ENCODE peak calls at places on chromosome 12, in seven cellular contexts. M, P, C, G, F, S and I are unnamed samples.

GRCh38 chr12:47980172-47980571 is 16.8 kb downstream of the TMEM106C start:
- DNase-seq in M (no peak), P (no peak), C (no peak), G (no peak), F (no peak), S (no peak), I (no peak)

GRCh38 chr12:16555630-16556029 is 50.3 kb downstream of the LMO3 start:
- DNase-seq in M (peak; percentile 0), P (no peak), C (no peak), G (no peak), F (no peak), S (no peak), I (peak; percentile 21)

GRCh38 chr12:27359578-27360340 is 27.1 kb downstream of the BMAL2 start:
- DNase-seq in M (no peak), P (no peak), C (no peak), G (no peak), F (no peak), S (no peak), I (no peak)

GRCh38 chr12:80041691-80042090 is 57.6 kb upstream of the OTOGL start:
- DNase-seq in M (no peak), P (no peak), C (no peak), G (no peak), F (no peak), S (no peak), I (no peak)

GRCh38 chr12:20011200-20011599 is 357.1 kb upstream of the PDE3A start:
- DNase-seq in M (no peak), P (peak; percentile 44), C (no peak), G (no peak), F (no peak), S (no peak), I (no peak)

GRCh38 chr12:128449146-128449894 is 182.3 kb downstream of the TMEM132C start:
- DNase-seq in M (no peak), P (peak; percentile 48), C (no peak), G (no peak), F (no peak), S (peak; percentile 100), I (no peak)

GRCh38 chr12:100337299-100337698 is 19.6 kb upstream of the SLC17A8 start:
- DNase-seq in M (no peak), P (no peak), C (no peak), G (no peak), F (no peak), S (no peak), I (no peak)

GRCh38 chr12:47017901-47018479 is 61.4 kb upstream of the PCED1B start:
- DNase-seq in M (no peak), P (no peak), C (no peak), G (no peak), F (no peak), S (no peak), I (no peak)

GRCh38 chr12:124921200-124922008 is 7.0 kb upstream of the UBC start:
- DNase-seq in M (peak; percentile 24), P (no peak), C (peak; percentile 43), G (peak; percentile 50), F (peak; percentile 64), S (peak; percentile 85), I (peak; percentile 73)